ENCODE peak calls at places on chromosomes 12 and 14, in five cellular contexts. W is heart right ventricle; T is mucosa of descending colon; H is CD4-positive, alpha-beta T cell; E is astrocyte. K is an unnamed sample.
A peak's percentile ranks its signal among the peaks of the same experiment; 100 is the strongest.

GRCh38 chr14:69882086-69882864 is 3.1 kb downstream of the SMOC1 start:
- DNase-seq in W (no peak), T (no peak), H (no peak), E (no peak), K (no peak)

GRCh38 chr14:85471744-85472143 is 58.2 kb upstream of the FLRT2 start:
- DNase-seq in W (peak; percentile 36), T (no peak), H (no peak), E (peak; percentile 98), K (peak; percentile 98)

GRCh38 chr12:30754383-30754749 is 385 bp downstream of the CAPRIN2 start:
- DNase-seq in W (no peak), T (no peak), H (no peak), E (peak; percentile 5), K (no peak)

GRCh38 chr12:539540-540310 is 80.0 kb downstream of the B4GALNT3 start:
- DNase-seq in W (no peak), T (peak; percentile 72), H (no peak), E (no peak), K (no peak)

GRCh38 chr14:40870252-40870651 is 736.4 kb upstream of the LRFN5 start:
- DNase-seq in W (no peak), T (no peak), H (no peak), E (no peak), K (no peak)

GRCh38 chr14:94054936-94055335 is 26.1 kb downstream of the DDX24 start:
- DNase-seq in W (no peak), T (no peak), H (no peak), E (no peak), K (no peak)

GRCh38 chr14:24113379-24113800 is 1.2 kb upstream of the DCAF11 start:
- DNase-seq in W (no peak), T (peak; percentile 39), H (no peak), E (no peak), K (no peak)

GRCh38 chr12:26648584-26648983 is 184.4 kb downstream of the ITPR2 start:
- DNase-seq in W (no peak), T (no peak), H (no peak), E (peak; percentile 95), K (peak; percentile 88)

GRCh38 chr12:111773801-111774551 is 7.2 kb downstream of the ALDH2 start:
- DNase-seq in W (peak; percentile 64), T (peak; percentile 87), H (no peak), E (peak; percentile 85), K (peak; percentile 70)

GRCh38 chr12:14643247-14643646 is 53.2 kb downstream of the GUCY2C start:
- DNase-seq in W (no peak), T (no peak), H (no peak), E (no peak), K (peak; percentile 1)

GRCh38 chr12:89339531-89339930 is 12.8 kb downstream of the DUSP6 start:
- DNase-seq in W (no peak), T (no peak), H (no peak), E (no peak), K (no peak)

GRCh38 chr14:75121559-75121958 is 5.3 kb downstream of the NEK9 start:
- DNase-seq in W (no peak), T (no peak), H (no peak), E (no peak), K (no peak)

GRCh38 chr14:86944434-86944833 is 1048.5 kb downstream of the GALC start:
- DNase-seq in W (no peak), T (no peak), H (no peak), E (no peak), K (no peak)

DNA sequence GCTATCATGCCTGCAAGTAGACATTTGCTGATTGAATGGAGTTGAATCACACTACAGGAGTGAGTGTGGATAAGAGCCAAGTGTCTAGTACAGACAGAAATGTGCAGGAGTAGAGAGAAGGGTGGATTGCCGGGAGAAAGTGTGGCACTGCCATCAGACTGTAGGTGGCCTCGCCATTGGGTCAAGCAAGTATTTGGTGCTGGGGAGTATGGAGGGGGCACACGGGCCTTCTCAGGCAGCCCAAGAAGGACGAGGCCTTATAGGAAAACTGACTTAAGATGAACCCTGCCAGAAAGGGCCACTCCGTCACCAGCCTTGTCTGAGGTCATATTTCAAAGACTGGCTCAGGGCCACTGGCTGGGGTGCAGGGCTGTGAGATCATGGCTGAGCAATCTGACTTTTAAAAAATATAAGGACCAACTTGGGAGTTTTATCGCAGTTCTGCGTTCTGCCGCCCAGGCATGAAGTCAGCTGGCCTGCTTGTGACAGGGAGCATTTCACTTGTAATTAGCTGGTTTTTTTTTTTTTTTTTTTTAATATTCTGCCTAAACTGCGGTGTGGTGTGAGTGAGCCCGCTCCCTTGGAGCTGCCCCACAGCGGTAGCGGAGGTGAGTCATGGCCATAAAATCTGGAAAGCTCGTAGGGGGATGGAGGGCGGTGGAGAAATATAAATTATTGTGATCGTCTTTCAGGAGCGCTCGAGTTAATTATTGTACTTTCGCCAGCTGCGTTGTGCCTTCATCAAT is 231.7 kb downstream of the C12orf75 start:
- DNase-seq in W (peak; percentile 15), T (peak; percentile 20), H (no peak), E (peak; percentile 89), K (peak; percentile 48)
- TF ChIP-seq CTCF in W (no peak), T (no peak), H (no peak), E (no peak), K (peak; percentile 11)

GRCh38 chr12:57852620-57853509 is 6.3 kb upstream of the CTDSP2 start:
- DNase-seq in W (peak; percentile 78), T (no peak), H (no peak), E (no peak), K (no peak)
- TF ChIP-seq CTCF in W (peak; percentile 39), T (no peak), H (no peak), E (no peak), K (peak; percentile 27)

GRCh38 chr12:54012631-54013398 is 4.0 kb downstream of the HOXC8 start:
- DNase-seq in W (no peak), T (no peak), H (no peak), E (no peak), K (no peak)
- TF ChIP-seq CTCF in W (no peak), T (no peak), H (no peak), E (no peak), K (no peak)

DNA sequence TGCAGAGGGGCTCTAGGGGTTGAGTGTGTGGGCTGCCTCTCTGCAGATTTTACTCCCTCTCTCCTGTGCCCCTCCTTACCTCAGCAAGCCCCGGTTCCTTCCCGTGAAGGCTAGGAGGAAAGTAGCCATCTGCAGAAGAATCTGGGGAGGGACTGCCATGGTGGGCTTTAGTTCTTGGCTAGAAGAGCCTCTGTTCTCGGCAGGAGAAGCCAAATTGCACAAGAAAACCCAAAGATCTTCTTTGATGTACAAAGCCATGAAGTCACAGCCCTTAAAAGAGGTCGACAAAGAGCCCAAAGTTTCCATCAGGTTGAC is 23.5 kb downstream of the CKAP4 start:
- DNase-seq in W (no peak), T (no peak), H (no peak), E (no peak), K (no peak)
- TF ChIP-seq CTCF in W (no peak), T (no peak), H (peak; percentile 45), E (no peak), K (no peak)

GRCh38 chr14:77804592-77804991 is 4.7 kb downstream of the ADCK1 start:
- DNase-seq in W (no peak), T (peak; percentile 54), H (no peak), E (no peak), K (peak; percentile 22)
- TF ChIP-seq CTCF in W (no peak), T (peak; percentile 18), H (no peak), E (no peak), K (peak; percentile 54)